ENCODE peak calls at places on chromosome 6, in six cellular contexts. One of them, this sample, is unnamed.

GRCh38 chr6:93059911-93060310 is 359.4 kb downstream of the EPHA7 start:
- DNase-seq in hypothalamus: no peak
- DNase-seq in HS-27A: no peak
- DNase-seq in stimulated activated CD4-positive, alpha-beta T cell treated with anti-CD3 and anti-CD28 coated beads, Interleukin-15, amount 100 ng/mL, for 24 hours: no peak
- DNase-seq in neural progenitor cell: no peak
- DNase-seq in heart left ventricle: no peak
- DNase-seq in this sample: no peak

GRCh38 chr6:136060052-136060451 is 190.1 kb downstream of the MTFR2 start:
- DNase-seq in neural progenitor cell: no peak
- DNase-seq in heart left ventricle: no peak
- DNase-seq in stimulated activated CD4-positive, alpha-beta T cell treated with anti-CD3 and anti-CD28 coated beads, Interleukin-15, amount 100 ng/mL, for 24 hours: no peak
- DNase-seq in hypothalamus: no peak
- DNase-seq in HS-27A: no peak
- DNase-seq in this sample: no peak

GRCh38 chr6:52263709-52264320 is 19.5 kb upstream of the IL17F start:
- DNase-seq in heart left ventricle: peak
- DNase-seq in hypothalamus: peak
- DNase-seq in HS-27A: peak
- DNase-seq in stimulated activated CD4-positive, alpha-beta T cell treated with anti-CD3 and anti-CD28 coated beads, Interleukin-15, amount 100 ng/mL, for 24 hours: peak
- DNase-seq in neural progenitor cell: peak
- DNase-seq in this sample: no peak

GRCh38 chr6:105384004-105384403 is 18.9 kb downstream of the PREP start:
- DNase-seq in stimulated activated CD4-positive, alpha-beta T cell treated with anti-CD3 and anti-CD28 coated beads, Interleukin-15, amount 100 ng/mL, for 24 hours: no peak
- DNase-seq in HS-27A: no peak
- DNase-seq in neural progenitor cell: no peak
- DNase-seq in heart left ventricle: no peak
- DNase-seq in hypothalamus: no peak
- DNase-seq in this sample: no peak

GRCh38 chr6:150027806-150028565 is 2.7 kb upstream of the RAET1L start:
- DNase-seq in heart left ventricle: no peak
- DNase-seq in hypothalamus: no peak
- DNase-seq in HS-27A: no peak
- DNase-seq in stimulated activated CD4-positive, alpha-beta T cell treated with anti-CD3 and anti-CD28 coated beads, Interleukin-15, amount 100 ng/mL, for 24 hours: no peak
- DNase-seq in neural progenitor cell: no peak
- DNase-seq in this sample: no peak

GRCh38 chr6:109229536-109229935 is 134.2 kb downstream of the CEP57L1 start:
- DNase-seq in hypothalamus: no peak
- DNase-seq in neural progenitor cell: no peak
- DNase-seq in heart left ventricle: no peak
- DNase-seq in HS-27A: no peak
- DNase-seq in stimulated activated CD4-positive, alpha-beta T cell treated with anti-CD3 and anti-CD28 coated beads, Interleukin-15, amount 100 ng/mL, for 24 hours: no peak
- DNase-seq in this sample: no peak

GRCh38 chr6:156848123-156848522 is 70.9 kb downstream of the ARID1B start:
- DNase-seq in heart left ventricle: no peak
- DNase-seq in stimulated activated CD4-positive, alpha-beta T cell treated with anti-CD3 and anti-CD28 coated beads, Interleukin-15, amount 100 ng/mL, for 24 hours: no peak
- DNase-seq in HS-27A: no peak
- DNase-seq in hypothalamus: no peak
- DNase-seq in neural progenitor cell: no peak
- DNase-seq in this sample: no peak

GRCh38 chr6:35330541-35331119 is 11.7 kb upstream of the PPARD start:
- DNase-seq in stimulated activated CD4-positive, alpha-beta T cell treated with anti-CD3 and anti-CD28 coated beads, Interleukin-15, amount 100 ng/mL, for 24 hours: no peak
- DNase-seq in hypothalamus: no peak
- DNase-seq in neural progenitor cell: no peak
- DNase-seq in HS-27A: no peak
- DNase-seq in heart left ventricle: no peak
- DNase-seq in this sample: no peak

GRCh38 chr6:21386744-21387143 is 206.8 kb upstream of the SOX4 start:
- DNase-seq in HS-27A: no peak
- DNase-seq in stimulated activated CD4-positive, alpha-beta T cell treated with anti-CD3 and anti-CD28 coated beads, Interleukin-15, amount 100 ng/mL, for 24 hours: no peak
- DNase-seq in neural progenitor cell: no peak
- DNase-seq in heart left ventricle: no peak
- DNase-seq in hypothalamus: no peak
- DNase-seq in this sample: no peak

GRCh38 chr6:55993418-55993817 is 118.0 kb upstream of the BMP5 start:
- DNase-seq in neural progenitor cell: no peak
- DNase-seq in heart left ventricle: no peak
- DNase-seq in HS-27A: no peak
- DNase-seq in hypothalamus: no peak
- DNase-seq in stimulated activated CD4-positive, alpha-beta T cell treated with anti-CD3 and anti-CD28 coated beads, Interleukin-15, amount 100 ng/mL, for 24 hours: no peak
- DNase-seq in this sample: no peak

GRCh38 chr6:3665608-3666007 is 85.9 kb downstream of the PXDC1 start:
- DNase-seq in HS-27A: no peak
- DNase-seq in neural progenitor cell: no peak
- DNase-seq in heart left ventricle: no peak
- DNase-seq in stimulated activated CD4-positive, alpha-beta T cell treated with anti-CD3 and anti-CD28 coated beads, Interleukin-15, amount 100 ng/mL, for 24 hours: no peak
- DNase-seq in hypothalamus: no peak
- DNase-seq in this sample: no peak

GRCh38 chr6:159170999-159171712 is 2.0 kb downstream of the FNDC1 start:
- DNase-seq in heart left ventricle: no peak
- DNase-seq in HS-27A: peak
- DNase-seq in hypothalamus: no peak
- DNase-seq in neural progenitor cell: peak
- DNase-seq in stimulated activated CD4-positive, alpha-beta T cell treated with anti-CD3 and anti-CD28 coated beads, Interleukin-15, amount 100 ng/mL, for 24 hours: no peak
- DNase-seq in this sample: no peak